ENCODE peak calls at places on chromosomes 5 and 9, in seven cellular contexts. E, U, G, L, J, T and S are unnamed samples.

GRCh38 chr9:136031741-136032638 is 63.1 kb downstream of the NACC2 start:
- DNase-seq in E (no peak), U (no peak), G (no peak), L (peak; percentile 52), J (no peak), T (no peak), S (peak; percentile 27)

GRCh38 chr9:91920846-91921350 is 29.1 kb downstream of the ROR2 start:
- DNase-seq in E (no peak), U (no peak), G (no peak), L (no peak), J (no peak), T (no peak), S (no peak)

GRCh38 chr9:90300901-90301688 is 341.5 kb downstream of the DIRAS2 start:
- DNase-seq in E (peak; percentile 9), U (no peak), G (peak; percentile 86), L (peak; percentile 91), J (no peak), T (peak; percentile 89), S (peak; percentile 91)

GRCh38 chr5:2293906-2294305 is 411.2 kb upstream of the IRX4 start:
- DNase-seq in E (no peak), U (no peak), G (no peak), L (no peak), J (no peak), T (no peak), S (no peak)

GRCh38 chr5:175753536-175753890 is 95.6 kb downstream of the HRH2 start:
- DNase-seq in E (no peak), U (no peak), G (no peak), L (no peak), J (no peak), T (no peak), S (no peak)

GRCh38 chr5:136724161-136724560 is 358.8 kb upstream of the TRPC7 start:
- DNase-seq in E (no peak), U (no peak), G (peak; percentile 9), L (no peak), J (no peak), T (no peak), S (no peak)

GRCh38 chr5:122880749-122881148 is 35.3 kb downstream of the SNX24 start:
- DNase-seq in E (no peak), U (no peak), G (no peak), L (no peak), J (no peak), T (peak; percentile 58), S (peak; percentile 67)

GRCh38 chr5:168947212-168947868 is 353.6 kb downstream of the SLIT3 start:
- DNase-seq in E (peak; percentile 24), U (peak; percentile 38), G (peak; percentile 24), L (peak; percentile 13), J (peak; percentile 36), T (no peak), S (peak; percentile 11)

GRCh38 chr5:6195711-6196358 is 182.5 kb downstream of the MED10 start:
- DNase-seq in E (no peak), U (no peak), G (no peak), L (no peak), J (no peak), T (no peak), S (no peak)

GRCh38 chr9:97517331-97518089 is 16.0 kb downstream of the TMOD1 start:
- DNase-seq in E (no peak), U (no peak), G (no peak), L (no peak), J (no peak), T (no peak), S (no peak)

GRCh38 chr9:22052376-22052945 is 43.4 kb upstream of the CDKN2B start:
- DNase-seq in E (peak; percentile 94), U (no peak), G (peak; percentile 100), L (peak; percentile 99), J (peak; percentile 56), T (peak; percentile 100), S (peak; percentile 100)

GRCh38 chr5:120465281-120465961 is 1.3 kb downstream of the PRR16 start:
- DNase-seq in E (no peak), U (no peak), G (peak; percentile 42), L (peak; percentile 64), J (no peak), T (peak; percentile 42), S (peak; percentile 64)

GRCh38 chr9:108056805-108057386 is 567.3 kb upstream of the KLF4 start:
- DNase-seq in E (peak; percentile 52), U (no peak), G (peak; percentile 85), L (peak; percentile 88), J (no peak), T (peak; percentile 87), S (peak; percentile 72)

GRCh38 chr5:1112596-1113331 is 901 bp upstream of the SLC12A7 start:
- DNase-seq in E (no peak), U (peak; percentile 47), G (peak; percentile 89), L (no peak), J (peak; percentile 20), T (no peak), S (no peak)

GRCh38 chr9:82781965-82782392 is 281.0 kb downstream of the RASEF start:
- DNase-seq in E (no peak), U (no peak), G (no peak), L (no peak), J (no peak), T (peak; percentile 16), S (peak; percentile 26)

GRCh38 chr9:105128908-105129307 is 115.5 kb upstream of the SLC44A1 start:
- DNase-seq in E (peak; percentile 59), U (no peak), G (no peak), L (no peak), J (peak; percentile 18), T (no peak), S (no peak)

GRCh38 chr5:43840424-43841232 is 237.6 kb downstream of the NNT start:
- DNase-seq in E (no peak), U (no peak), G (no peak), L (no peak), J (no peak), T (no peak), S (no peak)

GRCh38 chr9:118829334-118829733 is 539.9 kb downstream of the BRINP1 start:
- DNase-seq in E (no peak), U (no peak), G (peak; percentile 22), L (no peak), J (no peak), T (peak; percentile 8), S (peak; percentile 14)

GRCh38 chr5:57698785-57699184 is 216.2 kb upstream of the ACTBL2 start:
- DNase-seq in E (peak; percentile 75), U (no peak), G (peak; percentile 92), L (no peak), J (peak; percentile 42), T (peak; percentile 22), S (peak; percentile 45)

GRCh38 chr9:94654165-94654894 is 15.0 kb upstream of the FBP1 start:
- DNase-seq in E (no peak), U (no peak), G (peak; percentile 42), L (peak; percentile 15), J (no peak), T (no peak), S (peak; percentile 32)

GRCh38 chr9:4934976-4935672 is 49.9 kb upstream of the JAK2 start:
- DNase-seq in E (peak; percentile 11), U (no peak), G (no peak), L (no peak), J (no peak), T (peak; percentile 23), S (peak; percentile 48)

GRCh38 chr9:111525056-111525977 is at the start of gene ZNF483:
- DNase-seq in E (peak; percentile 84), U (peak; percentile 11), G (peak; percentile 85), L (peak; percentile 75), J (peak; percentile 78), T (peak; percentile 56), S (peak; percentile 77)

GRCh38 chr5:78328585-78329173 is 31.7 kb upstream of the SCAMP1 start:
- DNase-seq in E (no peak), U (no peak), G (peak; percentile 46), L (peak; percentile 40), J (no peak), T (peak; percentile 37), S (peak; percentile 46)

GRCh38 chr9:106535439-106535838 is 327.5 kb upstream of the ZNF462 start:
- DNase-seq in E (no peak), U (no peak), G (no peak), L (no peak), J (no peak), T (no peak), S (peak; percentile 11)

GRCh38 chr5:102200861-102201260 is 95.2 kb downstream of the SLCO4C1 start:
- DNase-seq in E (no peak), U (no peak), G (no peak), L (no peak), J (no peak), T (no peak), S (no peak)

DNA sequence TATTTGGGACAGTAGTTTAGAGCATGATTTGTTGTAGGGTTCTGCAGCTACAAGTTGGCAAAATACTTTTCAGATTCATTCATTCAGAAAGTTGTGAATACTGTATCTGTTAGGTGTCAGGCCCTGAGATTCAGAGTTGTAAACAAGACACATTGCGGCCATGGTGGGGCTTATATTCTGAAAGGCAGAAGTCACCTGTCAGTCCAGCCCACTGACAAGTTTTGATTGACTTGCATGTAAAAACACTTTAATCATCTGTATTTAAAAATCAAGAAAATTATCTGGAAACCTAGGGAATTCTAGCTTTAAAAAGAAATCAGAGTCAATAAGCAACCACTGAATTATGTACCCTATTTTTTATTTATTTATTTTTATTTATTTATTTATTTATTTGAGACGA is 13.0 kb downstream of the LARP1 start:
- DNase-seq in E (no peak), U (no peak), G (no peak), L (no peak), J (no peak), T (no peak), S (no peak)
- H3K4me2 ChIP-seq in E (no peak overlapping the region), U (peak overlapping the region; percentile 52), G (no peak overlapping the region), L (no peak overlapping the region), J (no peak overlapping the region), T (no peak overlapping the region), S (no peak overlapping the region)

GRCh38 chr5:119288364-119289047 is 67.3 kb upstream of the TNFAIP8 start:
- DNase-seq in E (no peak), U (no peak), G (peak; percentile 54), L (peak; percentile 34), J (no peak), T (peak; percentile 21), S (peak; percentile 38)
- H3K4me2 ChIP-seq in E (no peak overlapping the region), U (peak overlapping the region; percentile 49), G (peak overlapping the region; percentile 79), L (no peak overlapping the region), J (no peak overlapping the region), T (peak overlapping the region; percentile 47), S (no peak overlapping the region)

DNA sequence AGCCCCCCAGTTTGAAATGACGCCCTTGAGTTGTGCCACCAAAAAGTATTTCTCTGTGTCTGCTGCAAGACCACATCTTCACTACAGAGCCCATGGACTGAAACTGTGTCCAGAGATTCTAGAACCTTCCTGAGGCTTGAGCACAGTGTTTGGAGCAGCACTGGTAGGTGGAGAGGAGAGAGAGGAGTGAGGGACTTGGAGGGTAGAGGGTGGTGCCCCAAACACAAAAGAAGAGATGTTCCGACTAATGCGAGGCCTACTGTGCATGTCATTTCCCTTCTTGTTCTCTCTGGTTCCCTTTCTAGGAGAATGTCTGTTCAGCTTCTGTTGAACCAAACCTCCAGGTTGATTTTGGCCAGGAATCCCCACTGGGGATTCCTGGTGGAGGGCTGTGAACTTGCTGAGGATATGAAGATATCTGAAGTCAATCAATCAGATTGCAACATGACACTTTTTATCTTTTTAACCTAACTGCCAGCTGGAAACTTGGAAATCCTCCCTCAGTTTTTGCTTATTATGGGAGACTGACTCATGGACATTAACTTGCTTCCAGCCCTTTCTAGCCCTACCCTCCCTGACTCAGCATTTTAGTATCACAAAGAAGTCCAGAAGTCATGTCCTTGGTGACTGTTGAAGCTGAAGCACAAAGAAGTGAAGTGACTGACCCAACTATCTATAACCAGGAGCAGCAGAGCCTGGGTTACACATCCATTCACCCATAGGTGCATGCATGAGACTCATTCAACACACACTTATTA is 154.5 kb downstream of the NR3C1 start:
- DNase-seq in E (no peak), U (no peak), G (peak; percentile 88), L (peak; percentile 91), J (peak; percentile 24), T (peak; percentile 91), S (peak; percentile 88)
- H3K4me2 ChIP-seq in E (no peak overlapping the region), U (no peak overlapping the region), G (no peak overlapping the region), L (peak overlapping the region; percentile 11), J (no peak overlapping the region), T (peak overlapping the region; percentile 45), S (peak overlapping the region; percentile 28)

GRCh38 chr9:100472268-100472667 is 681 bp upstream of the TMEFF1 start:
- DNase-seq in E (no peak), U (peak; percentile 19), G (no peak), L (no peak), J (no peak), T (no peak), S (no peak)
- H3K4me2 ChIP-seq in E (peak overlapping the region; percentile 52), U (peak overlapping the region; percentile 66), G (no peak overlapping the region), L (peak overlapping the region; percentile 84), J (peak overlapping the region; percentile 60), T (peak overlapping the region; percentile 93), S (no peak overlapping the region)